ENCODE peak calls at places on chromosome 11, in four cellular contexts. Y, U, F and W are unnamed samples.

GRCh38 chr11:5288912-5289525 is 12.7 kb downstream of the OR51B4 start:
- DNase-seq in Y (no peak), U (no peak), F (no peak), W (no peak)

GRCh38 chr11:72045849-72046248 is 34.5 kb downstream of the NUMA1 start:
- DNase-seq in Y (no peak), U (no peak), F (no peak), W (no peak)

GRCh38 chr11:101428918-101429317 is 154.9 kb downstream of the TRPC6 start:
- DNase-seq in Y (no peak), U (no peak), F (no peak), W (no peak)

GRCh38 chr11:132253469-132254264 is 883.3 kb downstream of the NTM start:
- DNase-seq in Y (no peak), U (no peak), F (peak), W (no peak)

GRCh38 chr11:28657378-28658030 is 549.3 kb downstream of the METTL15 start:
- DNase-seq in Y (no peak), U (no peak), F (no peak), W (no peak)

GRCh38 chr11:73205666-73206343 is 12.3 kb upstream of the P2RY2 start:
- DNase-seq in Y (no peak), U (no peak), F (no peak), W (peak)

GRCh38 chr11:73907191-73907590 is 30.4 kb downstream of the PAAF1 start:
- DNase-seq in Y (no peak), U (peak), F (no peak), W (peak)

GRCh38 chr11:59195596-59195995 is 17.1 kb downstream of the MPEG1 start:
- DNase-seq in Y (no peak), U (no peak), F (no peak), W (no peak)

GRCh38 chr11:124762077-124762623 is at the start of gene ESAM:
- DNase-seq in Y (no peak), U (peak), F (no peak), W (no peak)

GRCh38 chr11:64366751-64367150 is 7.8 kb downstream of the RPS6KA4 start:
- DNase-seq in Y (no peak), U (no peak), F (no peak), W (no peak)

GRCh38 chr11:78078218-78079167 is 1.2 kb downstream of the NDUFC2 start:
- DNase-seq in Y (no peak), U (no peak), F (no peak), W (no peak)

GRCh38 chr11:129298990-129299389 is 76.7 kb upstream of the BARX2 start:
- DNase-seq in Y (no peak), U (no peak), F (no peak), W (no peak)

GRCh38 chr11:121415861-121416260 is 36.3 kb upstream of the SORL1 start:
- DNase-seq in Y (no peak), U (no peak), F (no peak), W (no peak)

GRCh38 chr11:91199866-91200265 is 977.0 kb upstream of the CHORDC1 start:
- DNase-seq in Y (no peak), U (no peak), F (no peak), W (no peak)

GRCh38 chr11:122784325-122785155 is 53.8 kb upstream of the CRTAM start:
- DNase-seq in Y (peak), U (no peak), F (peak), W (peak)

GRCh38 chr11:66417000-66417399 is 3.8 kb upstream of the NPAS4 start:
- DNase-seq in Y (no peak), U (no peak), F (no peak), W (no peak)

GRCh38 chr11:10514713-10515112 is 26.3 kb downstream of the RNF141 start:
- DNase-seq in Y (no peak), U (no peak), F (no peak), W (no peak)

GRCh38 chr11:77375114-77375513 is 73.6 kb upstream of the GDPD4 start:
- DNase-seq in Y (no peak), U (no peak), F (no peak), W (no peak)

GRCh38 chr11:118514103-118514502 is 13.2 kb upstream of the TTC36 start:
- DNase-seq in Y (no peak), U (no peak), F (no peak), W (no peak)

GRCh38 chr11:64457416-64458010 is 98.6 kb downstream of the RPS6KA4 start:
- DNase-seq in Y (no peak), U (no peak), F (no peak), W (no peak)

GRCh38 chr11:12052676-12053605 is 44.5 kb upstream of the DKK3 start:
- DNase-seq in Y (peak), U (no peak), F (peak), W (no peak)

GRCh38 chr11:1931326-1931725 is 11.8 kb downstream of the TNNT3 start:
- DNase-seq in Y (peak), U (peak), F (no peak), W (no peak)

GRCh38 chr11:43983221-43983795 is 40.9 kb downstream of the C11orf96 start:
- DNase-seq in Y (no peak), U (no peak), F (no peak), W (no peak)

GRCh38 chr11:65414776-65415498 is 7.7 kb upstream of the NEAT1 start:
- DNase-seq in Y (no peak), U (no peak), F (peak), W (no peak)

GRCh38 chr11:21514298-21514697 is 678.6 kb upstream of the ANO5 start:
- DNase-seq in Y (no peak), U (no peak), F (no peak), W (no peak)

GRCh38 chr11:44006882-44007495 is 40.8 kb upstream of the ACCSL start:
- DNase-seq in Y (peak), U (peak), F (no peak), W (no peak)

GRCh38 chr11:76762867-76763572 is 20.1 kb upstream of the TSKU start:
- DNase-seq in Y (no peak), U (no peak), F (no peak), W (no peak)

GRCh38 chr11:6856871-6857270 is 6.0 kb upstream of the OR10A2 start:
- DNase-seq in Y (no peak), U (no peak), F (no peak), W (no peak)

GRCh38 chr11:70402685-70403084 is 4.4 kb downstream of the CTTN start:
- DNase-seq in Y (no peak), U (no peak), F (no peak), W (no peak)

GRCh38 chr11:36391062-36391461 is 95.0 kb downstream of the PRR5L start:
- DNase-seq in Y (no peak), U (no peak), F (peak), W (no peak)

GRCh38 chr11:116611998-116612620 is 160.7 kb downstream of the BUD13 start:
- DNase-seq in Y (no peak), U (no peak), F (no peak), W (no peak)

GRCh38 chr11:61699737-61700160 is 19.6 kb downstream of the DAGLA start:
- DNase-seq in Y (no peak), U (peak), F (no peak), W (peak)

GRCh38 chr11:45737056-45737455 is 67.9 kb upstream of the SLC35C1 start:
- DNase-seq in Y (no peak), U (no peak), F (no peak), W (no peak)

GRCh38 chr11:111299111-111300026 is 1.0 kb downstream of the POU2AF3 start:
- DNase-seq in Y (no peak), U (peak), F (peak), W (peak)

GRCh38 chr11:8608646-8609045 is 14.6 kb upstream of the STK33 start:
- DNase-seq in Y (peak), U (no peak), F (no peak), W (no peak)

GRCh38 chr11:65613091-65613928 is 711 bp downstream of the MAP3K11 start:
- DNase-seq in Y (no peak), U (no peak), F (peak), W (no peak)

GRCh38 chr11:122804161-122804560 is 34.1 kb upstream of the CRTAM start:
- DNase-seq in Y (no peak), U (no peak), F (no peak), W (no peak)

GRCh38 chr11:122711831-122712378 is 56.4 kb downstream of the UBASH3B start:
- DNase-seq in Y (no peak), U (no peak), F (no peak), W (no peak)